ENCODE peak calls at places on chromosomes 6 and 20, in four cellular contexts. One of them, this sample, is unnamed.

GRCh38 chr6:20092071-20092566 is 120.2 kb downstream of the MBOAT1 start:
- DNase-seq in PC-3: peak; percentile 73
- DNase-seq in Calu3: peak; percentile 34
- DNase-seq in iris pigment epithelial cell: peak; percentile 55
- DNase-seq in this sample: peak; percentile 70

GRCh38 chr6:65997539-65997938 is 290.5 kb upstream of the EYS start:
- DNase-seq in Calu3: no peak
- DNase-seq in iris pigment epithelial cell: no peak
- DNase-seq in PC-3: no peak
- DNase-seq in this sample: no peak

GRCh38 chr20:8129211-8129986 is 2.7 kb upstream of the PLCB1 start:
- DNase-seq in iris pigment epithelial cell: peak; percentile 67
- DNase-seq in PC-3: no peak
- DNase-seq in Calu3: no peak
- DNase-seq in this sample: no peak

GRCh38 chr6:102986086-102986485 is 1592.6 kb downstream of the GRIK2 start:
- DNase-seq in PC-3: no peak
- DNase-seq in Calu3: no peak
- DNase-seq in iris pigment epithelial cell: no peak
- DNase-seq in this sample: no peak

GRCh38 chr6:89834884-89835792 is 5.5 kb downstream of the CASP8AP2 start:
- DNase-seq in Calu3: no peak
- DNase-seq in PC-3: no peak
- DNase-seq in iris pigment epithelial cell: peak; percentile 19
- DNase-seq in this sample: peak; percentile 67

GRCh38 chr6:8953310-8953709 is 518.0 kb upstream of the SLC35B3 start:
- DNase-seq in iris pigment epithelial cell: no peak
- DNase-seq in PC-3: no peak
- DNase-seq in Calu3: no peak
- DNase-seq in this sample: peak; percentile 2

GRCh38 chr6:13303668-13304017 is 24.7 kb downstream of the TBC1D7 start:
- DNase-seq in Calu3: no peak
- DNase-seq in PC-3: no peak
- DNase-seq in iris pigment epithelial cell: peak; percentile 90
- DNase-seq in this sample: peak; percentile 16

GRCh38 chr6:52098649-52099184 is 11.3 kb upstream of the PKHD1 start:
- DNase-seq in iris pigment epithelial cell: no peak
- DNase-seq in Calu3: no peak
- DNase-seq in PC-3: peak; percentile 23
- DNase-seq in this sample: no peak

GRCh38 chr6:87308970-87309369 is 13.4 kb upstream of the SMIM8 start:
- DNase-seq in Calu3: no peak
- DNase-seq in PC-3: peak; percentile 45
- DNase-seq in iris pigment epithelial cell: no peak
- DNase-seq in this sample: peak; percentile 65

GRCh38 chr6:1001655-1002349 is 308.9 kb upstream of the EXOC2 start:
- DNase-seq in PC-3: no peak
- DNase-seq in iris pigment epithelial cell: no peak
- DNase-seq in Calu3: no peak
- DNase-seq in this sample: no peak

GRCh38 chr6:113854531-113855499 is 2.3 kb upstream of the MARCKS start:
- DNase-seq in Calu3: peak; percentile 72
- DNase-seq in PC-3: peak; percentile 31
- DNase-seq in iris pigment epithelial cell: peak; percentile 81
- DNase-seq in this sample: peak; percentile 9

GRCh38 chr6:42313038-42313437 is 95.4 kb upstream of the MRPS10 start:
- DNase-seq in iris pigment epithelial cell: peak; percentile 85
- DNase-seq in PC-3: peak; percentile 38
- DNase-seq in Calu3: no peak
- DNase-seq in this sample: no peak

GRCh38 chr20:13029687-13030510 is 21.1 kb downstream of the SPTLC3 start:
- DNase-seq in Calu3: peak; percentile 69
- DNase-seq in PC-3: peak; percentile 99
- DNase-seq in iris pigment epithelial cell: peak; percentile 73
- DNase-seq in this sample: peak; percentile 98

GRCh38 chr6:33772902-33773472 is 15.9 kb downstream of the LEMD2 start:
- DNase-seq in PC-3: no peak
- DNase-seq in iris pigment epithelial cell: no peak
- DNase-seq in Calu3: no peak
- DNase-seq in this sample: no peak

GRCh38 chr6:158406736-158407135 is 94.5 kb downstream of the TULP4 start:
- DNase-seq in Calu3: no peak
- DNase-seq in PC-3: no peak
- DNase-seq in iris pigment epithelial cell: peak; percentile 14
- DNase-seq in this sample: no peak

GRCh38 chr6:48542191-48542590 is 431.2 kb upstream of the PTCHD4 start:
- DNase-seq in PC-3: peak; percentile 17
- DNase-seq in Calu3: no peak
- DNase-seq in iris pigment epithelial cell: peak; percentile 45
- DNase-seq in this sample: peak; percentile 71

GRCh38 chr20:59005523-59006166 is 1.4 kb downstream of the CTSZ start:
- DNase-seq in iris pigment epithelial cell: no peak
- DNase-seq in PC-3: no peak
- DNase-seq in Calu3: no peak
- DNase-seq in this sample: no peak

GRCh38 chr6:28383235-28384142 is 16.1 kb downstream of the ZSCAN12 start:
- DNase-seq in Calu3: peak; percentile 90
- DNase-seq in iris pigment epithelial cell: peak; percentile 93
- DNase-seq in PC-3: peak; percentile 89
- DNase-seq in this sample: peak; percentile 83

GRCh38 chr6:170152989-170153388 is 137.9 kb downstream of the DLL1 start:
- DNase-seq in Calu3: peak; percentile 58
- DNase-seq in PC-3: peak; percentile 70
- DNase-seq in iris pigment epithelial cell: peak; percentile 54
- DNase-seq in this sample: peak; percentile 60

GRCh38 chr6:151101811-151102694 is 137.7 kb upstream of the AKAP12 start:
- DNase-seq in iris pigment epithelial cell: peak; percentile 46
- DNase-seq in Calu3: no peak
- DNase-seq in PC-3: no peak
- DNase-seq in this sample: no peak

GRCh38 chr6:22906091-22906549 is 336.8 kb downstream of the HDGFL1 start:
- DNase-seq in PC-3: peak; percentile 79
- DNase-seq in Calu3: peak; percentile 34
- DNase-seq in iris pigment epithelial cell: peak; percentile 57
- DNase-seq in this sample: peak; percentile 39

GRCh38 chr20:34271961-34272360 is 30.7 kb downstream of the ASIP start:
- DNase-seq in Calu3: no peak
- DNase-seq in iris pigment epithelial cell: peak; percentile 48
- DNase-seq in PC-3: peak; percentile 16
- DNase-seq in this sample: no peak

GRCh38 chr6:81515562-81516453 is 236.7 kb downstream of the TENT5A start:
- DNase-seq in PC-3: no peak
- DNase-seq in iris pigment epithelial cell: no peak
- DNase-seq in Calu3: no peak
- DNase-seq in this sample: peak; percentile 12

GRCh38 chr6:159444073-159444472 is 249.0 kb downstream of the SOD2 start:
- DNase-seq in PC-3: no peak
- DNase-seq in Calu3: no peak
- DNase-seq in iris pigment epithelial cell: no peak
- DNase-seq in this sample: no peak

GRCh38 chr6:83883240-83883639 is 23.8 kb downstream of the CYB5R4 start:
- DNase-seq in iris pigment epithelial cell: no peak
- DNase-seq in Calu3: no peak
- DNase-seq in PC-3: no peak
- DNase-seq in this sample: no peak

GRCh38 chr6:145086197-145086596 is 649.1 kb downstream of the EPM2A start:
- DNase-seq in iris pigment epithelial cell: peak; percentile 19
- DNase-seq in PC-3: no peak
- DNase-seq in Calu3: no peak
- DNase-seq in this sample: no peak

GRCh38 chr6:70337379-70338073 is 34.6 kb upstream of the COL9A1 start:
- DNase-seq in iris pigment epithelial cell: peak; percentile 3
- DNase-seq in PC-3: no peak
- DNase-seq in Calu3: no peak
- DNase-seq in this sample: no peak

GRCh38 chr6:48826884-48827701 is 636.0 kb downstream of the MMUT start:
- DNase-seq in iris pigment epithelial cell: peak; percentile 96
- DNase-seq in PC-3: peak; percentile 99
- DNase-seq in Calu3: peak; percentile 70
- DNase-seq in this sample: peak; percentile 93

GRCh38 chr6:99129835-99130234 is 182.1 kb upstream of the FBXL4 start:
- DNase-seq in iris pigment epithelial cell: no peak
- DNase-seq in PC-3: no peak
- DNase-seq in Calu3: no peak
- DNase-seq in this sample: no peak

GRCh38 chr6:41624621-41625365 is 13.5 kb upstream of the MDFI start:
- DNase-seq in iris pigment epithelial cell: no peak
- DNase-seq in Calu3: no peak
- DNase-seq in PC-3: no peak
- DNase-seq in this sample: no peak

GRCh38 chr20:11101696-11102095 is 427.9 kb upstream of the JAG1 start:
- DNase-seq in Calu3: no peak
- DNase-seq in PC-3: no peak
- DNase-seq in iris pigment epithelial cell: no peak
- DNase-seq in this sample: no peak

GRCh38 chr6:88712243-88712936 is 251.0 kb downstream of the RNGTT start:
- DNase-seq in Calu3: no peak
- DNase-seq in iris pigment epithelial cell: no peak
- DNase-seq in PC-3: no peak
- DNase-seq in this sample: no peak

GRCh38 chr6:62429781-62430180 is 143.8 kb upstream of the KHDRBS2 start:
- DNase-seq in iris pigment epithelial cell: no peak
- DNase-seq in Calu3: no peak
- DNase-seq in PC-3: no peak
- DNase-seq in this sample: no peak

GRCh38 chr6:15313367-15313766 is 67.5 kb downstream of the JARID2 start:
- DNase-seq in PC-3: no peak
- DNase-seq in Calu3: no peak
- DNase-seq in iris pigment epithelial cell: no peak
- DNase-seq in this sample: no peak